ENCODE peak calls at places on chromosomes 4 and X, in six cellular contexts. One of them, this sample, is unnamed.

GRCh38 chrX:119688856-119689455 is 4.0 kb downstream of the SEPTIN6 start:
- ATAC-seq in upper lobe of left lung: no peak
- ATAC-seq in A549: no peak
- ATAC-seq in K562: no peak
- ATAC-seq in HepG2: no peak
- ATAC-seq in GM12878: no peak
- ATAC-seq in this sample: no peak

GRCh38 chr4:132169660-132170059 is 979.4 kb upstream of the PCDH10 start:
- ATAC-seq in GM12878: no peak
- ATAC-seq in HepG2: no peak
- ATAC-seq in A549: no peak
- ATAC-seq in K562: peak; percentile 43
- ATAC-seq in upper lobe of left lung: no peak
- ATAC-seq in this sample: no peak

GRCh38 chr4:121227254-121227867 is 63.2 kb upstream of the TNIP3 start:
- ATAC-seq in GM12878: peak; percentile 90
- ATAC-seq in K562: no peak
- ATAC-seq in HepG2: peak; percentile 49
- ATAC-seq in A549: no peak
- ATAC-seq in upper lobe of left lung: no peak
- ATAC-seq in this sample: no peak

GRCh38 chrX:139766545-139766983 is 58.6 kb upstream of the MCF2 start:
- ATAC-seq in HepG2: no peak
- ATAC-seq in GM12878: peak; percentile 75
- ATAC-seq in upper lobe of left lung: no peak
- ATAC-seq in K562: no peak
- ATAC-seq in A549: no peak
- ATAC-seq in this sample: no peak

GRCh38 chr4:6781113-6781512 is 1.4 kb upstream of the KIAA0232 start:
- ATAC-seq in upper lobe of left lung: no peak
- ATAC-seq in GM12878: no peak
- ATAC-seq in K562: no peak
- ATAC-seq in A549: no peak
- ATAC-seq in HepG2: no peak
- ATAC-seq in this sample: no peak

GRCh38 chrX:72107320-72107719 is 24.4 kb downstream of the RTL5 start:
- ATAC-seq in upper lobe of left lung: peak; percentile 26
- ATAC-seq in K562: no peak
- ATAC-seq in GM12878: no peak
- ATAC-seq in A549: peak; percentile 64
- ATAC-seq in HepG2: no peak
- ATAC-seq in this sample: peak; percentile 58

GRCh38 chrX:118423558-118423957 is 72.1 kb upstream of the DOCK11 start:
- ATAC-seq in upper lobe of left lung: no peak
- ATAC-seq in K562: no peak
- ATAC-seq in A549: no peak
- ATAC-seq in HepG2: no peak
- ATAC-seq in GM12878: peak; percentile 98
- ATAC-seq in this sample: no peak

GRCh38 chrX:39883664-39884063 is 214.1 kb downstream of the BCOR start:
- ATAC-seq in upper lobe of left lung: no peak
- ATAC-seq in GM12878: peak; percentile 77
- ATAC-seq in K562: no peak
- ATAC-seq in HepG2: no peak
- ATAC-seq in A549: no peak
- ATAC-seq in this sample: no peak

GRCh38 chr4:61877893-61878292 is 677.8 kb downstream of the ADGRL3 start:
- ATAC-seq in K562: no peak
- ATAC-seq in HepG2: no peak
- ATAC-seq in GM12878: no peak
- ATAC-seq in upper lobe of left lung: no peak
- ATAC-seq in A549: no peak
- ATAC-seq in this sample: no peak

GRCh38 chr4:188282620-188283232 is 143.5 kb downstream of the TRIML1 start:
- ATAC-seq in K562: no peak
- ATAC-seq in A549: no peak
- ATAC-seq in HepG2: peak; percentile 83
- ATAC-seq in upper lobe of left lung: peak; percentile 43
- ATAC-seq in GM12878: no peak
- ATAC-seq in this sample: peak; percentile 16

GRCh38 chr4:128347175-128347868 is 59.7 kb upstream of the PGRMC2 start:
- ATAC-seq in upper lobe of left lung: peak; percentile 63
- ATAC-seq in K562: peak; percentile 78
- ATAC-seq in HepG2: no peak
- ATAC-seq in GM12878: no peak
- ATAC-seq in A549: peak; percentile 61
- ATAC-seq in this sample: peak; percentile 60

GRCh38 chr4:187732524-187732923 is 263.0 kb upstream of the ZFP42 start:
- ATAC-seq in upper lobe of left lung: no peak
- ATAC-seq in GM12878: no peak
- ATAC-seq in HepG2: no peak
- ATAC-seq in K562: no peak
- ATAC-seq in A549: no peak
- ATAC-seq in this sample: peak; percentile 19

GRCh38 chr4:165906272-165906671 is 33.2 kb downstream of the TLL1 start:
- ATAC-seq in upper lobe of left lung: no peak
- ATAC-seq in HepG2: no peak
- ATAC-seq in A549: no peak
- ATAC-seq in K562: no peak
- ATAC-seq in GM12878: no peak
- ATAC-seq in this sample: no peak

GRCh38 chr4:21641696-21642095 is 306.9 kb downstream of the KCNIP4 start:
- ATAC-seq in A549: no peak
- ATAC-seq in GM12878: no peak
- ATAC-seq in upper lobe of left lung: no peak
- ATAC-seq in HepG2: no peak
- ATAC-seq in K562: no peak
- ATAC-seq in this sample: no peak

GRCh38 chr4:6402566-6403399 is 69.6 kb downstream of the PPP2R2C start:
- ATAC-seq in upper lobe of left lung: no peak
- ATAC-seq in GM12878: no peak
- ATAC-seq in K562: peak; percentile 59
- ATAC-seq in HepG2: no peak
- ATAC-seq in A549: no peak
- ATAC-seq in this sample: no peak

GRCh38 chr4:158849681-158850080 is 80.9 kb downstream of the FNIP2 start:
- ATAC-seq in K562: no peak
- ATAC-seq in A549: no peak
- ATAC-seq in GM12878: no peak
- ATAC-seq in upper lobe of left lung: no peak
- ATAC-seq in HepG2: no peak
- ATAC-seq in this sample: no peak

GRCh38 chrX:68249401-68249831 is 183.9 kb downstream of the OPHN1 start:
- ATAC-seq in K562: no peak
- ATAC-seq in A549: no peak
- ATAC-seq in GM12878: no peak
- ATAC-seq in upper lobe of left lung: peak; percentile 83
- ATAC-seq in HepG2: no peak
- ATAC-seq in this sample: peak; percentile 83

GRCh38 chrX:150959557-150959956 is 23.6 kb upstream of the HMGB3 start:
- ATAC-seq in upper lobe of left lung: no peak
- ATAC-seq in A549: no peak
- ATAC-seq in HepG2: no peak
- ATAC-seq in GM12878: peak; percentile 53
- ATAC-seq in K562: no peak
- ATAC-seq in this sample: no peak

GRCh38 chr4:56038763-56039162 is 90.0 kb downstream of the CEP135 start:
- ATAC-seq in HepG2: peak; percentile 63
- ATAC-seq in K562: peak; percentile 53
- ATAC-seq in A549: no peak
- ATAC-seq in GM12878: no peak
- ATAC-seq in upper lobe of left lung: no peak
- ATAC-seq in this sample: no peak

GRCh38 chrX:116357317-116357716 is 79.1 kb upstream of the SLC6A14 start:
- ATAC-seq in HepG2: no peak
- ATAC-seq in upper lobe of left lung: no peak
- ATAC-seq in GM12878: no peak
- ATAC-seq in A549: no peak
- ATAC-seq in K562: no peak
- ATAC-seq in this sample: no peak

GRCh38 chrX:134452591-134452990 is 7.4 kb upstream of the HPRT1 start:
- ATAC-seq in GM12878: no peak
- ATAC-seq in A549: peak; percentile 43
- ATAC-seq in upper lobe of left lung: no peak
- ATAC-seq in K562: no peak
- ATAC-seq in HepG2: no peak
- ATAC-seq in this sample: no peak

GRCh38 chr4:110801591-110801990 is 178.7 kb upstream of the PITX2 start:
- ATAC-seq in HepG2: no peak
- ATAC-seq in upper lobe of left lung: no peak
- ATAC-seq in K562: no peak
- ATAC-seq in A549: no peak
- ATAC-seq in GM12878: no peak
- ATAC-seq in this sample: no peak

GRCh38 chrX:123993326-123993725 is 31.8 kb downstream of the STAG2 start:
- ATAC-seq in K562: no peak
- ATAC-seq in GM12878: no peak
- ATAC-seq in upper lobe of left lung: no peak
- ATAC-seq in A549: no peak
- ATAC-seq in HepG2: no peak
- ATAC-seq in this sample: no peak

GRCh38 chr4:11614426-11614825 is 185.7 kb upstream of the HS3ST1 start:
- ATAC-seq in K562: no peak
- ATAC-seq in A549: peak; percentile 69
- ATAC-seq in HepG2: no peak
- ATAC-seq in upper lobe of left lung: no peak
- ATAC-seq in GM12878: no peak
- ATAC-seq in this sample: no peak
- TF ChIP-seq EP300 in K562: no peak
- TF ChIP-seq EP300 in A549: no peak
- TF ChIP-seq EP300 in HepG2: no peak
- TF ChIP-seq EP300 in upper lobe of left lung: no peak
- TF ChIP-seq EP300 in GM12878: no peak
- TF ChIP-seq EP300 in this sample: no peak

DNA sequence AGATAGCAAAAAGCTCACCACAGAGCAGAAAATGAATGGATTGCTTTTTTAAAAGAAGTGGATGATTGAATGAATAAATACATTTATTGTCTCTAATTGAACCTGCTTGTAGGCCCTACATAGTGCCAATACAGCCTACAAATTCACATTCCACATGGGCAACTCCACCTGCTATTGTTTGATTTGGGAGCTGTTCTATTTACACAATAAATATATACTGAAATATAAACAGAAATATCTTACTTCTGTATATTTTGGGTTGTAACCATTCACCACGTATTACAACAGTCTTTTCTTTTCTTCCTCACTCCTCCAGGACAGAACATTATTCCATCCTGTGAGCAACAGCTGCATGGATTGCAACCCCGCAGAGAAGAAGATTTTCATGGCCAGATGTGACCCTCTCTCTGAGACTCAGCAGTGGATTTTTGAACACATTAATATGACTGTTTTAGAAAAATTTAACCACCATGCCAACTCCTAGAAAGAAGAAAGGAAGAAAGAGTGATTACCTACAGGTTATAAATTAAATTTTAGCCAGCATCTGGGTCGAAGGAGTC is 128.9 kb upstream of the GALNT7 start:
- ATAC-seq in K562: no peak
- ATAC-seq in GM12878: no peak
- ATAC-seq in A549: peak; percentile 45
- ATAC-seq in upper lobe of left lung: no peak
- ATAC-seq in HepG2: no peak
- ATAC-seq in this sample: peak; percentile 69
- H3K27ac ChIP-seq in K562: no peak overlapping the region
- H3K27ac ChIP-seq in GM12878: no peak overlapping the region
- H3K27ac ChIP-seq in A549: no peak overlapping the region
- H3K27ac ChIP-seq in upper lobe of left lung: no peak overlapping the region
- H3K27ac ChIP-seq in HepG2: no peak overlapping the region
- H3K27ac ChIP-seq in this sample: no peak overlapping the region

DNA sequence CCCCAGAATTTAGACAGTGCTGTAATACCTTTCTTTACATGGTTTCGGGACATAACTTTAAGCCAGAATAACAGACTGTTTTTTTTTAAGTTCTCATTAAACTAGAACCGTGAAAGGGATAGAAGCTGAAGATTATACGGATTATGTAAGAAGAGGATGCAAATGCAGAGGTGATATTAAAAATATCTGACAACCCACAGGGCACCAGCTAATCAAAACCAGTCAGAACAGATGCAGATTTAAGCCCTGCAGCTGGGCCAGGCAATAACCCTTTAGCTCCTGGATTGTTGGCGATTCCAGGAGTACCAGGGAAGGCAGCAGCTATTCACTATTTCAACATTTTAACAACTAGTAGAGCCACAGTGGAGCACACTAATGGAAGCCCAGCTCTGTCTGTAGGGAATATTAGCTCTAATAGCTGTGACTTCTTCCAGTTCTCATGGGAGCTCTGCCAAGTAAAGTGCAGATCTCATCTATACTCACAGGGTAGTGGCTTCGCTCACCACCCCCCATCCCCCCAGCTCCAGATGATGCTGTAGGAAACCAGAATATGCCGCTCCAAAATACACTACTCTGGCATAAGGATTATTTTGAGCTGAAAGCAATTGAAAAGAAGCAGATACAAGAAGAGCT is 13.9 kb downstream of the SCD5 start:
- ATAC-seq in GM12878: no peak
- ATAC-seq in K562: no peak
- ATAC-seq in A549: peak; percentile 28
- ATAC-seq in upper lobe of left lung: no peak
- ATAC-seq in HepG2: no peak
- ATAC-seq in this sample: no peak
- TF ChIP-seq EP300 in GM12878: no peak
- TF ChIP-seq EP300 in K562: no peak
- TF ChIP-seq EP300 in A549: no peak
- TF ChIP-seq EP300 in upper lobe of left lung: no peak
- TF ChIP-seq EP300 in HepG2: no peak
- TF ChIP-seq EP300 in this sample: no peak

GRCh38 chr4:86506591-86506990 is 87.5 kb upstream of the PTPN13 start:
- ATAC-seq in K562: no peak
- ATAC-seq in GM12878: no peak
- ATAC-seq in A549: no peak
- ATAC-seq in upper lobe of left lung: no peak
- ATAC-seq in HepG2: no peak
- ATAC-seq in this sample: no peak

GRCh38 chr4:86512631-86513030 is 81.5 kb upstream of the PTPN13 start:
- ATAC-seq in K562: no peak
- ATAC-seq in HepG2: no peak
- ATAC-seq in A549: no peak
- ATAC-seq in upper lobe of left lung: no peak
- ATAC-seq in GM12878: no peak
- ATAC-seq in this sample: no peak

GRCh38 chr4:86511590-86511989 is 82.5 kb upstream of the PTPN13 start:
- ATAC-seq in HepG2: no peak
- ATAC-seq in upper lobe of left lung: no peak
- ATAC-seq in GM12878: no peak
- ATAC-seq in A549: no peak
- ATAC-seq in K562: no peak
- ATAC-seq in this sample: no peak

DNA sequence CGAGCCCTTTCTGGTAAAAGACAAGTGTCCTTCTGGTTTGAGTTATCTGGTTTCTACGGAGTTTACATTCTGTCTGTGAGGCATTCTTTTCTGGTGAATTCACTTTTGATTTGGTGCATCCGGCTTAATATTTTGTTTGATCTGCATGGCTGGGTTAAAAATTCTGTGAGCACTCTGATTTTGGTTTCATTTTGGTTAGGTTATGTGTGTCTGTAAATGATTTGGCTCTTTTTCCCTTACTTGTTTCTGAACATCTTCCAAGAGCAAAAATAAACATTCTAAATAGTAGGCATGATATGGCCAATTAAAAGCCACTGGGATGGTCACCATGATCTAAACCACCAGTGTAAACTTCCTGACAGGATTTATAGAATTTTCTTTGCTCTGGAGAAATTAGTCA is 85.7 kb upstream of the PTPN13 start:
- ATAC-seq in A549: no peak
- ATAC-seq in K562: no peak
- ATAC-seq in HepG2: no peak
- ATAC-seq in upper lobe of left lung: no peak
- ATAC-seq in GM12878: peak; percentile 67
- ATAC-seq in this sample: no peak
- H3K27ac ChIP-seq in A549: peak overlapping the region; percentile 63
- H3K27ac ChIP-seq in K562: no peak overlapping the region
- H3K27ac ChIP-seq in HepG2: no peak overlapping the region
- H3K27ac ChIP-seq in upper lobe of left lung: peak overlapping the region; percentile 31
- H3K27ac ChIP-seq in GM12878: no peak overlapping the region
- H3K27ac ChIP-seq in this sample: no peak overlapping the region